ENCODE peak calls at places on chromosomes 6 and 20, in eight cellular contexts. K is A673, L is pancreas, S is tibial nerve, A is uterus, G is heart right ventricle, Q is prostate gland, U is ascending aorta. M is an unnamed sample. For H3K4me1 and H3K36me3, the result is how much of the 10 kb centered on the place peaks cover.

GRCh38 chr6:10400330-10400729 is 14.5 kb downstream of the TFAP2A start:
- DNase-seq in K (no peak), L (no peak), S (no peak), A (no peak), G (no peak), Q (peak), U (no peak), M (no peak)

GRCh38 chr6:16103708-16104107 is 25.2 kb upstream of the MYLIP start:
- DNase-seq in K (no peak), L (no peak), S (no peak), A (no peak), G (no peak), Q (no peak), U (no peak), M (no peak)

GRCh38 chr6:20028143-20028542 is 184.1 kb downstream of the MBOAT1 start:
- DNase-seq in K (no peak), L (no peak), S (no peak), A (no peak), G (no peak), Q (no peak), U (no peak), M (no peak)

GRCh38 chr6:136290406-136291010 is 862 bp upstream of the BCLAF1 start:
- DNase-seq in K (peak), L (peak), S (peak), A (peak), G (peak), Q (peak), U (peak), M (peak)

GRCh38 chr6:152094992-152095592 is 287.6 kb downstream of the ESR1 start:
- DNase-seq in K (peak), L (peak), S (peak), A (peak), G (peak), Q (peak), U (peak), M (peak)

GRCh38 chr6:17167327-17167979 is 65.6 kb downstream of the STMND1 start:
- DNase-seq in K (peak), L (peak), S (no peak), A (no peak), G (peak), Q (no peak), U (no peak), M (no peak)

GRCh38 chr6:143110572-143110971 is 49.9 kb downstream of the AIG1 start:
- DNase-seq in K (no peak), L (no peak), S (no peak), A (no peak), G (no peak), Q (no peak), U (no peak), M (no peak)

GRCh38 chr6:161186173-161186769 is 87.6 kb downstream of the AGPAT4 start:
- DNase-seq in K (no peak), L (peak), S (no peak), A (no peak), G (no peak), Q (no peak), U (no peak), M (no peak)

GRCh38 chr20:53578492-53579222 is 15.0 kb downstream of the ZNF217 start:
- DNase-seq in K (peak), L (peak), S (no peak), A (peak), G (peak), Q (peak), U (peak), M (no peak)

GRCh38 chr6:145848555-145848954 is 34.0 kb upstream of the FBXO30 start:
- DNase-seq in K (no peak), L (no peak), S (no peak), A (no peak), G (no peak), Q (no peak), U (no peak), M (no peak)

GRCh38 chr6:39892490-39893129 is 41.7 kb downstream of the MOCS1 start:
- DNase-seq in K (peak), L (peak), S (peak), A (peak), G (peak), Q (peak), U (peak), M (peak)

GRCh38 chr6:43740961-43741764 is 28.8 kb upstream of the VEGFA start:
- DNase-seq in K (no peak), L (no peak), S (no peak), A (no peak), G (no peak), Q (no peak), U (peak), M (no peak)

GRCh38 chr6:41419385-41419784 is 84.0 kb downstream of the NCR2 start:
- DNase-seq in K (no peak), L (no peak), S (no peak), A (no peak), G (no peak), Q (no peak), U (no peak), M (no peak)

GRCh38 chr6:131322121-131322520 is 186.9 kb downstream of the AKAP7 start:
- DNase-seq in K (no peak), L (no peak), S (no peak), A (no peak), G (no peak), Q (no peak), U (no peak), M (no peak)

GRCh38 chr6:166657531-166657930 is 30.5 kb upstream of the RPS6KA2 start:
- DNase-seq in K (no peak), L (no peak), S (no peak), A (no peak), G (no peak), Q (no peak), U (no peak), M (no peak)

GRCh38 chr6:166520905-166521834 is 65.3 kb downstream of the RAMACL start:
- DNase-seq in K (no peak), L (no peak), S (no peak), A (no peak), G (no peak), Q (no peak), U (no peak), M (no peak)

GRCh38 chr20:57509665-57510237 is 15.2 kb downstream of the CTCFL start:
- DNase-seq in K (peak), L (no peak), S (no peak), A (no peak), G (no peak), Q (no peak), U (no peak), M (no peak)

GRCh38 chr20:39661833-39662232 is 699.7 kb downstream of the DHX35 start:
- DNase-seq in K (peak), L (no peak), S (no peak), A (no peak), G (no peak), Q (no peak), U (no peak), M (no peak)

GRCh38 chr6:22110042-22110441 is 186.8 kb downstream of the PRL start:
- DNase-seq in K (no peak), L (no peak), S (no peak), A (no peak), G (no peak), Q (no peak), U (no peak), M (no peak)

GRCh38 chr6:90284745-90285481 is 11.7 kb downstream of the BACH2 start:
- DNase-seq in K (no peak), L (no peak), S (no peak), A (no peak), G (no peak), Q (no peak), U (no peak), M (no peak)

GRCh38 chr6:17336425-17336824 is 55.3 kb downstream of the RBM24 start:
- DNase-seq in K (no peak), L (no peak), S (no peak), A (no peak), G (no peak), Q (no peak), U (no peak), M (no peak)

GRCh38 chr6:42692151-42692911 is 30.1 kb downstream of the PRPH2 start:
- DNase-seq in K (no peak), L (no peak), S (no peak), A (no peak), G (no peak), Q (peak), U (no peak), M (no peak)

GRCh38 chr6:41887355-41887754 is 7.8 kb downstream of the USP49 start:
- DNase-seq in K (no peak), L (no peak), S (no peak), A (no peak), G (no peak), Q (no peak), U (no peak), M (no peak)

GRCh38 chr6:1554881-1555569 is 54.7 kb upstream of the FOXC1 start:
- DNase-seq in K (peak), L (peak), S (peak), A (peak), G (peak), Q (peak), U (peak), M (no peak)

GRCh38 chr6:158801655-158802294 is 17.4 kb downstream of the EZR start:
- DNase-seq in K (peak), L (no peak), S (peak), A (no peak), G (peak), Q (no peak), U (no peak), M (no peak)

GRCh38 chr6:107832146-107833056 is 8.3 kb upstream of the SCML4 start:
- DNase-seq in K (no peak), L (no peak), S (no peak), A (no peak), G (no peak), Q (no peak), U (no peak), M (no peak)

GRCh38 chr6:87756858-87757257 is 54.8 kb upstream of the AKIRIN2 start:
- DNase-seq in K (peak), L (no peak), S (no peak), A (no peak), G (no peak), Q (no peak), U (peak), M (no peak)

GRCh38 chr6:166420351-166420750 is 37.6 kb upstream of the MPC1 start:
- DNase-seq in K (no peak), L (no peak), S (no peak), A (no peak), G (no peak), Q (no peak), U (no peak), M (no peak)

GRCh38 chr20:54475334-54476287 is at the start of gene DOK5:
- DNase-seq in K (peak), L (peak), S (peak), A (peak), G (peak), Q (no peak), U (peak), M (peak)

GRCh38 chr6:130111031-130111430 is 92.7 kb downstream of the L3MBTL3 start:
- DNase-seq in K (no peak), L (no peak), S (no peak), A (no peak), G (no peak), Q (no peak), U (no peak), M (no peak)

GRCh38 chr20:15113374-15113773 is 776.0 kb upstream of the FLRT3 start:
- DNase-seq in K (no peak), L (no peak), S (no peak), A (no peak), G (no peak), Q (no peak), U (no peak), M (no peak)

DNA sequence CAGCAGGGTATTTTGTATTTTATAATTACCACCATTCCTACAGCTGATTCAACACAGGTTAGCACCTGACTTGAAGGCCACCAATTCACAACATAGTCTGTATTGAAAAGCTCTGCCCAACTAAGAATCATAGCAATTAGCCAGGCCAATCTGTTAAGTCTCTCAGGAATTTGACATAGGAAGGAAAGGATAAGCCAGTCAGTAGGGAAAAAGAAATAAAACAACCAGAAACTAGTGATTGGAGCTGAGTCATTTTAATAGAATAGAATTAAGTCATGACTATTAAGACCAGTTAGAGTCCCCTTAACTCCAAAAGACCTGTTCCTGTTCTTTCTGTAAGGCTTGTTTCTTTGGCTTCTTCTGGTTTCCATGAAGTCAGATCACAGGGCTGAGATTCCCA is 8.1 kb downstream of the RANBP9 start:
- DNase-seq in K (peak), L (no peak), S (no peak), A (no peak), G (no peak), Q (no peak), U (no peak), M (no peak)
- H3K4me1 ChIP-seq in K (under half), L (under half), S (under half), A (under half), G (under half), Q (under half), U (under half), M (under half)

GRCh38 chr6:7151381-7151780 is 43.6 kb downstream of the RREB1 start:
- DNase-seq in K (no peak), L (no peak), S (no peak), A (no peak), G (no peak), Q (no peak), U (no peak), M (no peak)
- H3K36me3 ChIP-seq in K (under half), L (under half), S (under half), A (under half), G (under half), Q (under half), U (under half), M (under half)

GRCh38 chr6:165047952-165048351 is 261.5 kb downstream of the C6orf118 start:
- DNase-seq in K (no peak), L (no peak), S (no peak), A (no peak), G (no peak), Q (no peak), U (no peak), M (no peak)

GRCh38 chr6:165055231-165055630 is 254.2 kb downstream of the C6orf118 start:
- DNase-seq in K (peak), L (no peak), S (no peak), A (no peak), G (no peak), Q (no peak), U (no peak), M (no peak)

GRCh38 chr6:165052561-165053500 is 256.6 kb downstream of the C6orf118 start:
- DNase-seq in K (no peak), L (no peak), S (no peak), A (no peak), G (no peak), Q (no peak), U (no peak), M (no peak)

GRCh38 chr6:165045631-165046030 is 263.8 kb downstream of the C6orf118 start:
- DNase-seq in K (no peak), L (no peak), S (no peak), A (no peak), G (no peak), Q (no peak), U (no peak), M (no peak)

DNA sequence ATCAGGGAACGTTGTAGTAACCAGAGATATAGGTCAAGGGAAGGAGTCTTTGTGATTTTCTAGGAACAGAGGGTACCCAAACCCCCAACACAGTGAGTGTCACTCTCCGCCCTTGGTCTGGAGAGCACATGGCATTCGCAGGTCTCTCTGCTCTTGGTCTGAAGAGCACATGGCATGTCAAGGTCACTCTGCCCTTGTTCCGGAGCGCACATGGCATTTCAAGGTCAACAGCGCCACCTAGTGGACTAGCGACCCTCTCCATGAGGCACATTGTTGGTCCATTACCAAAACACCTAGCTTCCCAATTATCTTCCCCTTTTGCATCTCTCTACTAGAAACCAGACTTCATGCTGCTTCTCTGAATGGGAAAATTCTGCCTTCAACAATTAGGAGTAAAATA is 260.0 kb downstream of the C6orf118 start:
- DNase-seq in K (peak), L (no peak), S (no peak), A (no peak), G (peak), Q (no peak), U (no peak), M (no peak)
- TF ChIP-seq CTCF in K (peak), L (no peak), S (peak), A (no peak), G (peak), Q (no peak), U (no peak), M (no peak)

GRCh38 chr20:49285233-49285668 is 7.4 kb upstream of the ZNFX1 start:
- DNase-seq in K (no peak), L (no peak), S (no peak), A (no peak), G (no peak), Q (no peak), U (no peak), M (no peak)

GRCh38 chr20:49285813-49286494 is 8.1 kb upstream of the ZNFX1 start:
- DNase-seq in K (no peak), L (no peak), S (no peak), A (no peak), G (no peak), Q (no peak), U (no peak), M (no peak)

GRCh38 chr20:49283703-49284625 is 6.1 kb upstream of the ZNFX1 start:
- DNase-seq in K (peak), L (no peak), S (no peak), A (no peak), G (no peak), Q (no peak), U (no peak), M (no peak)

GRCh38 chr20:49283176-49283702 is 5.4 kb upstream of the ZNFX1 start:
- DNase-seq in K (peak), L (no peak), S (no peak), A (no peak), G (no peak), Q (no peak), U (no peak), M (no peak)

DNA sequence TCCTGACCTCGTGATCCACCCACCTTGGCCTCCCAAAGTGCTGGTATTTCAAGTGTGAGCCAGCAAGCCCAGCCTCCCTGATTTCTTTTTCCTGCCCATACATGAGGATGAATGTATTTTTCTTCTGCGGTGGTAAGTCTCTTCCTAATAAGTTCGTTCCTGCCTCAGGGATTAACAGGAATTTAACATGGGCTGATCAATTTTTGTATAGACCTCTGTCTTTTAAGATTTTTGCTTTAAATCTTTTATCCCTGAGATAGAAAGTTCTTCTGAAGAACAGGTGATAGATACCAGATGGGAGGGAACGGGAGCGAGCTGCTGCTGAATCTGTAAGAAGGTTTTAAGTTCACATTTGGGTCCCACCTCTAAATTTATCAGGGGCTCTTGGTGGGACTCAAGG is 7.0 kb upstream of the ZNFX1 start:
- DNase-seq in K (no peak), L (no peak), S (no peak), A (no peak), G (no peak), Q (no peak), U (no peak), M (no peak)
- H3K4me1 ChIP-seq in K (under half), L (under half), S (under half), A (under half), G (under half), Q (under half), U (under half), M (under half)